ENCODE peak calls at places on chromosomes 6 and 20, in nine cellular contexts. N, R, T, V, D, O, B, G and K are unnamed samples.

GRCh38 chr20:50852085-50852484 is 57.2 kb downstream of the BCAS4 start:
- DNase-seq in N (no peak), R (no peak), T (no peak), V (no peak), D (no peak), O (no peak), B (no peak), G (no peak), K (no peak)

GRCh38 chr6:47146426-47147174 is 104.5 kb upstream of the ADGRF1 start:
- DNase-seq in N (no peak), R (no peak), T (no peak), V (peak; percentile 84), D (no peak), O (no peak), B (no peak), G (no peak), K (no peak)

GRCh38 chr6:71047401-71047800 is 90.5 kb upstream of the B3GAT2 start:
- DNase-seq in N (no peak), R (no peak), T (no peak), V (no peak), D (no peak), O (no peak), B (no peak), G (no peak), K (no peak)

GRCh38 chr6:96626749-96627353 is 63.9 kb downstream of the FHL5 start:
- DNase-seq in N (no peak), R (no peak), T (no peak), V (peak; percentile 46), D (no peak), O (no peak), B (no peak), G (no peak), K (no peak)

GRCh38 chr6:160227038-160227768 is 31.4 kb downstream of the SLC22A2 start:
- DNase-seq in N (no peak), R (no peak), T (no peak), V (no peak), D (no peak), O (no peak), B (no peak), G (no peak), K (no peak)

GRCh38 chr6:43900560-43901329 is 130.7 kb downstream of the VEGFA start:
- DNase-seq in N (no peak), R (no peak), T (no peak), V (no peak), D (no peak), O (no peak), B (no peak), G (peak; percentile 41), K (peak; percentile 50)

GRCh38 chr6:149271348-149272340 is 45.9 kb upstream of the TAB2 start:
- DNase-seq in N (no peak), R (no peak), T (peak; percentile 78), V (no peak), D (no peak), O (no peak), B (no peak), G (no peak), K (no peak)

GRCh38 chr6:56637640-56638039 is 5.0 kb downstream of the DST start:
- DNase-seq in N (no peak), R (no peak), T (no peak), V (peak; percentile 89), D (no peak), O (no peak), B (no peak), G (no peak), K (no peak)

GRCh38 chr6:15322781-15323536 is 77.1 kb downstream of the JARID2 start:
- DNase-seq in N (no peak), R (no peak), T (no peak), V (peak; percentile 29), D (no peak), O (no peak), B (no peak), G (no peak), K (no peak)

GRCh38 chr20:37598611-37599342 is 71.1 kb upstream of the BLCAP start:
- DNase-seq in N (no peak), R (no peak), T (no peak), V (no peak), D (no peak), O (no peak), B (no peak), G (no peak), K (no peak)

GRCh38 chr6:111788779-111789276 is 84.4 kb downstream of the FYN start:
- DNase-seq in N (no peak), R (no peak), T (no peak), V (no peak), D (no peak), O (no peak), B (no peak), G (no peak), K (no peak)

GRCh38 chr6:20438462-20439070 is 36.9 kb downstream of the E2F3 start:
- DNase-seq in N (no peak), R (no peak), T (no peak), V (no peak), D (no peak), O (no peak), B (no peak), G (no peak), K (no peak)

GRCh38 chr6:33672808-33673207 is 38.7 kb downstream of the UQCC2 start:
- DNase-seq in N (no peak), R (peak; percentile 35), T (no peak), V (peak; percentile 99), D (no peak), O (no peak), B (no peak), G (peak; percentile 94), K (peak; percentile 82)

GRCh38 chr6:43247115-43247999 is 4.1 kb downstream of the TTBK1 start:
- DNase-seq in N (peak; percentile 51), R (peak; percentile 93), T (peak; percentile 84), V (peak; percentile 66), D (peak; percentile 82), O (peak; percentile 78), B (peak; percentile 93), G (peak; percentile 94), K (no peak)

GRCh38 chr6:101001607-101002006 is 120.5 kb upstream of the ASCC3 start:
- DNase-seq in N (no peak), R (no peak), T (no peak), V (no peak), D (no peak), O (no peak), B (no peak), G (no peak), K (no peak)

GRCh38 chr6:88493717-88494116 is 327.6 kb upstream of the CNR1 start:
- DNase-seq in N (no peak), R (no peak), T (no peak), V (no peak), D (no peak), O (no peak), B (no peak), G (no peak), K (no peak)

GRCh38 chr6:153044295-153044694 is 41.8 kb upstream of the MTRF1L start:
- DNase-seq in N (no peak), R (no peak), T (no peak), V (no peak), D (no peak), O (no peak), B (no peak), G (no peak), K (no peak)

GRCh38 chr6:5671162-5671561 is 335.6 kb downstream of the NRN1 start:
- DNase-seq in N (no peak), R (no peak), T (no peak), V (no peak), D (peak; percentile 20), O (no peak), B (no peak), G (no peak), K (no peak)

GRCh38 chr6:12097791-12098190 is 85.7 kb downstream of the HIVEP1 start:
- DNase-seq in N (no peak), R (no peak), T (no peak), V (peak; percentile 63), D (no peak), O (no peak), B (no peak), G (no peak), K (no peak)

GRCh38 chr6:169092375-169092774 is 161.3 kb downstream of the THBS2 start:
- DNase-seq in N (no peak), R (no peak), T (no peak), V (no peak), D (no peak), O (no peak), B (no peak), G (no peak), K (no peak)

GRCh38 chr20:38805502-38805957 is at the start of gene PPP1R16B:
- DNase-seq in N (peak; percentile 26), R (peak; percentile 81), T (peak; percentile 91), V (no peak), D (peak; percentile 62), O (no peak), B (peak; percentile 75), G (peak; percentile 87), K (no peak)

GRCh38 chr20:44129996-44130718 is 56.8 kb downstream of the JPH2 start:
- DNase-seq in N (no peak), R (no peak), T (no peak), V (no peak), D (no peak), O (no peak), B (no peak), G (no peak), K (no peak)

GRCh38 chr6:19613678-19614077 is 223.5 kb upstream of the ID4 start:
- DNase-seq in N (no peak), R (peak; percentile 39), T (no peak), V (no peak), D (no peak), O (no peak), B (no peak), G (no peak), K (no peak)

GRCh38 chr6:80304014-80304413 is 197.5 kb downstream of the BCKDHB start:
- DNase-seq in N (no peak), R (no peak), T (no peak), V (no peak), D (no peak), O (no peak), B (no peak), G (no peak), K (no peak)

GRCh38 chr20:59787186-59787890 is 146.1 kb downstream of the SYCP2 start:
- DNase-seq in N (no peak), R (no peak), T (no peak), V (no peak), D (no peak), O (no peak), B (no peak), G (no peak), K (no peak)

GRCh38 chr20:36493801-36494114 is 47.6 kb upstream of the MYL9 start:
- DNase-seq in N (no peak), R (no peak), T (no peak), V (peak; percentile 95), D (no peak), O (peak; percentile 69), B (no peak), G (peak; percentile 86), K (peak; percentile 83)

GRCh38 chr6:158686791-158687381 is 37.0 kb downstream of the SYTL3 start:
- DNase-seq in N (no peak), R (no peak), T (peak; percentile 25), V (no peak), D (no peak), O (no peak), B (no peak), G (no peak), K (no peak)

GRCh38 chr20:38112943-38113294 is 52.2 kb downstream of the TGM2 start:
- DNase-seq in N (no peak), R (no peak), T (no peak), V (no peak), D (no peak), O (no peak), B (no peak), G (no peak), K (no peak)

GRCh38 chr20:56411759-56412472 is at the start of gene CASS4:
- DNase-seq in N (no peak), R (no peak), T (no peak), V (no peak), D (no peak), O (no peak), B (no peak), G (no peak), K (no peak)

GRCh38 chr20:46739441-46740213 is 30.2 kb downstream of the SLC2A10 start:
- DNase-seq in N (no peak), R (no peak), T (no peak), V (peak; percentile 62), D (no peak), O (no peak), B (no peak), G (no peak), K (no peak)

GRCh38 chr6:14458669-14459266 is 341.2 kb downstream of the CD83 start:
- DNase-seq in N (no peak), R (no peak), T (no peak), V (peak; percentile 81), D (no peak), O (no peak), B (no peak), G (no peak), K (peak; percentile 81)